ENCODE peak calls at places on chromosomes 11 and 22, in four cellular contexts. One of them, this sample, is unnamed.

GRCh38 chr11:59523541-59523940 is 12.2 kb downstream of the OR4D9 start:
- DNase-seq in ovary: no peak
- DNase-seq in IMR-90: no peak
- DNase-seq in heart left ventricle: no peak
- DNase-seq in this sample: peak

GRCh38 chr11:134501406-134502152 is 89.5 kb upstream of the B3GAT1 start:
- DNase-seq in ovary: no peak
- DNase-seq in heart left ventricle: no peak
- DNase-seq in IMR-90: no peak
- DNase-seq in this sample: no peak

GRCh38 chr22:24803064-24803542 is 2.9 kb upstream of the SGSM1 start:
- DNase-seq in heart left ventricle: peak
- DNase-seq in IMR-90: peak
- DNase-seq in ovary: peak
- DNase-seq in this sample: peak

GRCh38 chr11:112525270-112525669 is 264.6 kb upstream of the PLET1 start:
- DNase-seq in heart left ventricle: peak
- DNase-seq in ovary: no peak
- DNase-seq in IMR-90: no peak
- DNase-seq in this sample: no peak

GRCh38 chr11:126319374-126319740 is 15.5 kb downstream of the DCPS start:
- DNase-seq in IMR-90: no peak
- DNase-seq in ovary: no peak
- DNase-seq in heart left ventricle: no peak
- DNase-seq in this sample: no peak

GRCh38 chr11:32224580-32224979 is 133.7 kb downstream of the RCN1 start:
- DNase-seq in heart left ventricle: no peak
- DNase-seq in IMR-90: no peak
- DNase-seq in ovary: no peak
- DNase-seq in this sample: no peak

GRCh38 chr11:122981388-122982264 is at the start of gene BSX:
- DNase-seq in ovary: peak
- DNase-seq in heart left ventricle: peak
- DNase-seq in IMR-90: peak
- DNase-seq in this sample: no peak

GRCh38 chr11:36564376-36565032 is 3.3 kb upstream of the RAG1 start:
- DNase-seq in heart left ventricle: peak
- DNase-seq in IMR-90: peak
- DNase-seq in ovary: peak
- DNase-seq in this sample: peak

GRCh38 chr22:46175631-46176030 is 25.3 kb downstream of the PPARA start:
- DNase-seq in IMR-90: peak
- DNase-seq in ovary: no peak
- DNase-seq in heart left ventricle: no peak
- DNase-seq in this sample: no peak

GRCh38 chr22:20243545-20244249 is 24.4 kb downstream of the RTN4R start:
- DNase-seq in heart left ventricle: peak
- DNase-seq in IMR-90: peak
- DNase-seq in ovary: peak
- DNase-seq in this sample: peak

GRCh38 chr11:125079878-125080530 is 16.9 kb downstream of the SLC37A2 start:
- DNase-seq in IMR-90: no peak
- DNase-seq in heart left ventricle: no peak
- DNase-seq in ovary: no peak
- DNase-seq in this sample: no peak

GRCh38 chr11:107018274-107018901 is at the start of gene GUCY1A2:
- DNase-seq in IMR-90: no peak
- DNase-seq in ovary: peak
- DNase-seq in heart left ventricle: peak
- DNase-seq in this sample: peak

GRCh38 chr11:10301656-10302293 is 3.1 kb upstream of the ADM start:
- DNase-seq in ovary: no peak
- DNase-seq in IMR-90: peak
- DNase-seq in heart left ventricle: no peak
- DNase-seq in this sample: no peak

GRCh38 chr11:6737872-6738466 is 33.8 kb downstream of the OR2AG2 start:
- DNase-seq in ovary: no peak
- DNase-seq in IMR-90: peak
- DNase-seq in heart left ventricle: no peak
- DNase-seq in this sample: peak

GRCh38 chr11:95095858-95096587 is 6.4 kb downstream of the ENDOD1 start:
- DNase-seq in IMR-90: peak
- DNase-seq in heart left ventricle: no peak
- DNase-seq in ovary: no peak
- DNase-seq in this sample: no peak

GRCh38 chr11:68314886-68315580 is 2.6 kb downstream of the LRP5 start:
- DNase-seq in IMR-90: peak
- DNase-seq in heart left ventricle: no peak
- DNase-seq in ovary: peak
- DNase-seq in this sample: no peak

GRCh38 chr11:134727204-134727603 is 315.2 kb upstream of the B3GAT1 start:
- DNase-seq in heart left ventricle: no peak
- DNase-seq in ovary: no peak
- DNase-seq in IMR-90: no peak
- DNase-seq in this sample: peak

GRCh38 chr11:7665473-7666291 is 7.6 kb downstream of the CYB5R2 start:
- DNase-seq in heart left ventricle: peak
- DNase-seq in ovary: peak
- DNase-seq in IMR-90: peak
- DNase-seq in this sample: peak

GRCh38 chr11:84549221-84549620 is 1077.9 kb downstream of the DLG2 start:
- DNase-seq in IMR-90: no peak
- DNase-seq in heart left ventricle: no peak
- DNase-seq in ovary: no peak
- DNase-seq in this sample: no peak

GRCh38 chr11:124612045-124612444 is 817 bp downstream of the PANX3 start:
- DNase-seq in IMR-90: no peak
- DNase-seq in ovary: no peak
- DNase-seq in heart left ventricle: no peak
- DNase-seq in this sample: no peak

GRCh38 chr11:285021-285893 is 3.7 kb upstream of the PGGHG start:
- DNase-seq in IMR-90: no peak
- DNase-seq in heart left ventricle: no peak
- DNase-seq in ovary: no peak
- DNase-seq in this sample: no peak

GRCh38 chr11:108697872-108698473 is 33.1 kb downstream of the DDX10 start:
- DNase-seq in IMR-90: peak
- DNase-seq in ovary: peak
- DNase-seq in heart left ventricle: peak
- DNase-seq in this sample: peak

GRCh38 chr11:14093065-14093464 is 130.5 kb downstream of the SPON1 start:
- DNase-seq in heart left ventricle: no peak
- DNase-seq in IMR-90: no peak
- DNase-seq in ovary: no peak
- DNase-seq in this sample: no peak

GRCh38 chr11:2898366-2899079 is 12.9 kb upstream of the CDKN1C start:
- DNase-seq in IMR-90: peak
- DNase-seq in heart left ventricle: peak
- DNase-seq in ovary: no peak
- DNase-seq in this sample: no peak

GRCh38 chr11:62575837-62576236 is 2.1 kb upstream of the EEF1G start:
- DNase-seq in IMR-90: no peak
- DNase-seq in heart left ventricle: no peak
- DNase-seq in ovary: no peak
- DNase-seq in this sample: no peak

GRCh38 chr11:62579252-62579651 is 5.6 kb upstream of the EEF1G start:
- DNase-seq in heart left ventricle: no peak
- DNase-seq in ovary: no peak
- DNase-seq in IMR-90: no peak
- DNase-seq in this sample: no peak

GRCh38 chr11:62578541-62578940 is 4.8 kb upstream of the EEF1G start:
- DNase-seq in IMR-90: no peak
- DNase-seq in heart left ventricle: no peak
- DNase-seq in ovary: no peak
- DNase-seq in this sample: no peak

GRCh38 chr11:62575156-62575555 is 1.5 kb upstream of the EEF1G start:
- DNase-seq in ovary: peak
- DNase-seq in IMR-90: no peak
- DNase-seq in heart left ventricle: no peak
- DNase-seq in this sample: peak

DNA sequence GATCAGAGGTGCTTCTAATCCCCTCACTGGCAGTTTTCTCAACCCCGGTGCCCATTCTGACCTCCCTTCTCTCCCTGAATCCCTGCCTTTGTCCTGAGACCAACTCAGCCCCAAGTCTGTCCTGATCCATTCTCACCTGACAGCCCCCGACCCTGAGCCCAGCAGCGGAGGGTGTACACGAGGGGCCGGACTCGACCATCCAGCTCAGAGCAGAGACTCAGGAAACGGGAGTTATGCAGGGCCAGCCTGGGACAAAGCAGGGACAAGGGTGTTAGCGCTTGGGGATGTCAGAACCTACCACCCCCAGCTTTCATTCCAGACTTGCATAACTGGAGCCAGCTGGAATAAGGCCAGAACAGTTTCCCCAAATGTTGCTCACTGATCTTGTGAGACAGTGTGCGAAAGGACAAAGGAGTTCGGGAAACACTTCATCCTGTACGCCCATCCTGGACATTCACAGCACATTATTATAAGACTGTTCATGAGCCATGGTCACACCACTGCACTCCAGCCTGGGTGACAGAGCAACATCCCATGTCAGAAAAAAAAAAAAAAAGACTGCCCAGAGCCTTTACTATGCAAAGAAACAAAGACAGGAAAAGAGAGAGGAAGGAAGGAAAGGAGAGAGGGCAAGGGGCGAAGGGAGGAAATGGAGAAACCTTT is 3.5 kb upstream of the EEF1G start:
- DNase-seq in heart left ventricle: peak
- DNase-seq in IMR-90: peak
- DNase-seq in ovary: no peak
- DNase-seq in this sample: no peak
- TF ChIP-seq CTCF in heart left ventricle: no peak
- TF ChIP-seq CTCF in IMR-90: no peak
- TF ChIP-seq CTCF in ovary: no peak
- TF ChIP-seq CTCF in this sample: no peak

GRCh38 chr22:43845981-43846380 is 16.3 kb downstream of the SULT4A1 start:
- DNase-seq in ovary: no peak
- DNase-seq in IMR-90: no peak
- DNase-seq in heart left ventricle: no peak
- DNase-seq in this sample: no peak
- H3K27ac ChIP-seq in ovary: no peak
- H3K27ac ChIP-seq in IMR-90: no peak
- H3K27ac ChIP-seq in heart left ventricle: no peak
- H3K27ac ChIP-seq in this sample: no peak

DNA sequence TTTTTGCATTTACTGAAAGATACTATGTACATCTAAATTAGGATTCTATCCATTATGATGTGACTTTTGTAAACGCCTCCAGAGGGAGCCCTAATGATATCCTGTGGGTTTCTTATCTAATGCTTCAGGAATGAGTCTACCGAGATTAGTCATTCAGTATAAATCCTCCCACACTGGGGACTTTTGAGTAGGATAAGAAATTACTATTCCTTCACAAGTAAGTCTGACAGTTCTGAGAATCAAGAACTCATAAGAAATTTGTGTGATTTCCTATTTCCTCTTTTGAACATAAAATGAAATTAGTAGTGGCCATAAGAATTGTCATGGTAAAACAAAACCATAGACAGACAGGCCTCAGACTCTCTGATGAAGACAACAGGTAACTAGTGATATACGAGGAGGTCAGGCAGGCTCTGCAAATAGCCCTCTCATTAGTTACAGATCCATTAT is 10.0 kb upstream of the OR5M1 start:
- DNase-seq in IMR-90: peak
- DNase-seq in ovary: no peak
- DNase-seq in heart left ventricle: no peak
- DNase-seq in this sample: no peak
- TF ChIP-seq CTCF in IMR-90: peak
- TF ChIP-seq CTCF in ovary: no peak
- TF ChIP-seq CTCF in heart left ventricle: peak
- TF ChIP-seq CTCF in this sample: no peak

GRCh38 chr11:128226106-128226716 is 361.1 kb downstream of the ETS1 start:
- DNase-seq in ovary: no peak
- DNase-seq in IMR-90: no peak
- DNase-seq in heart left ventricle: no peak
- DNase-seq in this sample: no peak
- H3K27ac ChIP-seq in ovary: no peak
- H3K27ac ChIP-seq in IMR-90: no peak
- H3K27ac ChIP-seq in heart left ventricle: no peak
- H3K27ac ChIP-seq in this sample: no peak

GRCh38 chr11:39374963-39375698 is 2084.3 kb downstream of the LRRC4C start:
- DNase-seq in heart left ventricle: no peak
- DNase-seq in IMR-90: peak
- DNase-seq in ovary: no peak
- DNase-seq in this sample: no peak
- TF ChIP-seq CTCF in heart left ventricle: peak
- TF ChIP-seq CTCF in IMR-90: peak
- TF ChIP-seq CTCF in ovary: no peak
- TF ChIP-seq CTCF in this sample: peak

GRCh38 chr22:21713428-21714058 is 22.1 kb downstream of the YPEL1 start:
- DNase-seq in IMR-90: no peak
- DNase-seq in heart left ventricle: no peak
- DNase-seq in ovary: no peak
- DNase-seq in this sample: no peak

GRCh38 chr22:21714784-21715183 is 20.8 kb downstream of the YPEL1 start:
- DNase-seq in ovary: no peak
- DNase-seq in heart left ventricle: no peak
- DNase-seq in IMR-90: peak
- DNase-seq in this sample: no peak

GRCh38 chr22:21719024-21719423 is 16.6 kb downstream of the YPEL1 start:
- DNase-seq in heart left ventricle: no peak
- DNase-seq in ovary: no peak
- DNase-seq in IMR-90: no peak
- DNase-seq in this sample: no peak

GRCh38 chr22:21714059-21714770 is 21.4 kb downstream of the YPEL1 start:
- DNase-seq in IMR-90: no peak
- DNase-seq in heart left ventricle: no peak
- DNase-seq in ovary: no peak
- DNase-seq in this sample: no peak

GRCh38 chr22:21718492-21718891 is 17.1 kb downstream of the YPEL1 start:
- DNase-seq in heart left ventricle: no peak
- DNase-seq in IMR-90: peak
- DNase-seq in ovary: no peak
- DNase-seq in this sample: no peak
- H3K27ac ChIP-seq in heart left ventricle: no peak
- H3K27ac ChIP-seq in IMR-90: no peak
- H3K27ac ChIP-seq in ovary: no peak
- H3K27ac ChIP-seq in this sample: no peak

GRCh38 chr11:60798631-60799030 is 13.5 kb downstream of the MS4A10 start:
- DNase-seq in IMR-90: no peak
- DNase-seq in ovary: no peak
- DNase-seq in heart left ventricle: no peak
- DNase-seq in this sample: no peak
- TF ChIP-seq CTCF in IMR-90: no peak
- TF ChIP-seq CTCF in ovary: no peak
- TF ChIP-seq CTCF in heart left ventricle: no peak
- TF ChIP-seq CTCF in this sample: no peak

This sample was measured in WERI-Rb-1.